ENCODE peak calls at places on chromosomes 16 and 17, in nine cellular contexts. V is activated naive CD8-positive, alpha-beta T cell treated with anti-CD3 and anti-CD28 coated beads for 36 hours; I is T follicular helper cell; L is amniotic stem cell; J is activated naive CD4-positive, alpha-beta T cell treated with anti-CD3 and anti-CD28 coated beads for 36 hours; R is Right ventricle myocardium superior; E is HS-5; Z is transverse colon; O is mesothelial cell of epicardium. X is an unnamed sample.
A peak's percentile ranks its signal among the peaks of the same experiment; 100 is the strongest.

GRCh38 chr16:68384293-68385255 is 63.7 kb downstream of the SMPD3 start:
- DNase-seq in V (no peak), I (no peak), L (no peak), J (no peak), R (no peak), E (no peak), Z (no peak), O (no peak), X (no peak)

GRCh38 chr16:58128181-58128631 is 975 bp downstream of the CFAP20 start:
- DNase-seq in V (no peak), I (no peak), L (no peak), J (no peak), R (no peak), E (no peak), Z (no peak), O (no peak), X (peak; percentile 84)

GRCh38 chr17:4980644-4981216 is 6.7 kb downstream of the CAMTA2 start:
- DNase-seq in V (peak; percentile 22), I (no peak), L (peak; percentile 15), J (peak; percentile 62), R (no peak), E (no peak), Z (no peak), O (no peak), X (peak; percentile 43)

GRCh38 chr17:7128174-7128573 is 13.6 kb upstream of the ASGR2 start:
- DNase-seq in V (no peak), I (no peak), L (no peak), J (no peak), R (no peak), E (no peak), Z (no peak), O (no peak), X (no peak)

GRCh38 chr16:1973461-1974156 is 1.8 kb downstream of the TBL3 start:
- DNase-seq in V (no peak), I (no peak), L (no peak), J (no peak), R (no peak), E (no peak), Z (no peak), O (no peak), X (no peak)

GRCh38 chr17:2237960-2238359 is 65.6 kb downstream of the SMG6 start:
- DNase-seq in V (no peak), I (no peak), L (no peak), J (no peak), R (no peak), E (no peak), Z (no peak), O (no peak), X (no peak)

GRCh38 chr16:3121843-3122467 is 9.6 kb downstream of the ZNF205 start:
- DNase-seq in V (no peak), I (no peak), L (no peak), J (no peak), R (no peak), E (no peak), Z (no peak), O (no peak), X (no peak)

GRCh38 chr16:88066234-88066633 is 115.0 kb downstream of the BANP start:
- DNase-seq in V (no peak), I (no peak), L (no peak), J (no peak), R (no peak), E (no peak), Z (no peak), O (no peak), X (no peak)

GRCh38 chr16:49969356-49970030 is 55.5 kb upstream of the CNEP1R1 start:
- DNase-seq in V (no peak), I (no peak), L (no peak), J (no peak), R (peak; percentile 47), E (no peak), Z (no peak), O (no peak), X (no peak)

GRCh38 chr17:70168044-70168978 is 1.0 kb upstream of the KCNJ2 start:
- DNase-seq in V (peak; percentile 9), I (no peak), L (no peak), J (peak; percentile 44), R (peak; percentile 71), E (no peak), Z (peak; percentile 80), O (peak; percentile 34), X (peak; percentile 94)

GRCh38 chr17:9645858-9646555 is 690 bp downstream of the USP43 start:
- DNase-seq in V (peak; percentile 31), I (no peak), L (no peak), J (peak; percentile 38), R (peak; percentile 50), E (no peak), Z (peak; percentile 76), O (no peak), X (peak; percentile 3)